ENCODE peak calls at places on chromosomes 4 and X, in nine cellular contexts. Q is GM23338, R is HCT116, Y is A549, B is K562, V is SK-N-SH, E is Panc1, H is GM12878, C is HepG2. N is an unnamed sample.

GRCh38 chrX:153245288-153245731 is 66.2 kb downstream of the MAGEA1 start:
- DNase-seq in Q (peak; percentile 66), R (no peak), Y (peak; percentile 1), B (peak; percentile 14), V (no peak), E (no peak), H (no peak), C (no peak), N (no peak)

GRCh38 chr4:55859711-55860110 is 6.3 kb downstream of the EXOC1 start:
- DNase-seq in Q (no peak), R (no peak), Y (no peak), B (no peak), V (no peak), E (no peak), H (no peak), C (no peak), N (no peak)

GRCh38 chr4:159685406-159686092 is 582.7 kb downstream of the RAPGEF2 start:
- DNase-seq in Q (peak; percentile 15), R (no peak), Y (no peak), B (no peak), V (no peak), E (no peak), H (no peak), C (no peak), N (no peak)

GRCh38 chrX:34365482-34365881 is 233.4 kb upstream of the FAM47A start:
- DNase-seq in Q (peak; percentile 40), R (no peak), Y (peak; percentile 4), B (no peak), V (no peak), E (no peak), H (no peak), C (no peak), N (peak; percentile 0)

GRCh38 chr4:54085284-54085683 is 14.7 kb upstream of the GSX2 start:
- DNase-seq in Q (no peak), R (no peak), Y (peak; percentile 65), B (no peak), V (no peak), E (peak; percentile 88), H (no peak), C (peak; percentile 91), N (no peak)

GRCh38 chr4:154465085-154465484 is 26.5 kb downstream of the DCHS2 start:
- DNase-seq in Q (no peak), R (no peak), Y (no peak), B (no peak), V (no peak), E (no peak), H (no peak), C (no peak), N (no peak)

GRCh38 chr4:102348701-102349100 is 3.4 kb upstream of the SLC39A8 start:
- DNase-seq in Q (no peak), R (no peak), Y (no peak), B (no peak), V (no peak), E (no peak), H (no peak), C (no peak), N (no peak)

GRCh38 chrX:15674514-15674898 is 9.9 kb upstream of the CLTRN start:
- DNase-seq in Q (peak; percentile 86), R (peak; percentile 87), Y (peak; percentile 97), B (peak; percentile 89), V (peak; percentile 86), E (no peak), H (peak; percentile 94), C (peak; percentile 91), N (no peak)

GRCh38 chrX:39816871-39817731 is 280.7 kb downstream of the BCOR start:
- DNase-seq in Q (peak; percentile 86), R (no peak), Y (no peak), B (peak; percentile 17), V (no peak), E (no peak), H (no peak), C (no peak), N (no peak)

GRCh38 chrX:107676559-107677378 is 48.5 kb downstream of the PRPS1 start:
- DNase-seq in Q (no peak), R (peak; percentile 78), Y (peak; percentile 88), B (peak; percentile 68), V (peak; percentile 62), E (peak; percentile 54), H (no peak), C (no peak), N (no peak)

GRCh38 chrX:78139160-78140123 is at the start of gene TAF9B:
- DNase-seq in Q (peak; percentile 84), R (peak; percentile 56), Y (peak; percentile 84), B (peak; percentile 81), V (peak; percentile 87), E (peak; percentile 36), H (peak; percentile 51), C (peak; percentile 71), N (peak; percentile 89)

GRCh38 chrX:39226307-39226706 is 425.0 kb downstream of the MID1IP1 start:
- DNase-seq in Q (no peak), R (no peak), Y (no peak), B (no peak), V (no peak), E (no peak), H (no peak), C (no peak), N (no peak)

GRCh38 chr4:184472540-184473264 is 1.6 kb downstream of the IRF2 start:
- DNase-seq in Q (peak; percentile 79), R (no peak), Y (peak; percentile 70), B (peak; percentile 76), V (peak; percentile 87), E (no peak), H (no peak), C (peak; percentile 71), N (peak; percentile 57)

GRCh38 chrX:17826609-17827496 is 34.2 kb downstream of the RAI2 start:
- DNase-seq in Q (no peak), R (no peak), Y (no peak), B (no peak), V (no peak), E (no peak), H (no peak), C (no peak), N (no peak)

GRCh38 chrX:124405868-124406267 is 59.5 kb downstream of the SH2D1A start:
- DNase-seq in Q (no peak), R (no peak), Y (no peak), B (no peak), V (no peak), E (no peak), H (no peak), C (no peak), N (no peak)

GRCh38 chrX:124401696-124402095 is 55.3 kb downstream of the SH2D1A start:
- DNase-seq in Q (no peak), R (no peak), Y (no peak), B (no peak), V (no peak), E (no peak), H (no peak), C (no peak), N (no peak)

DNA sequence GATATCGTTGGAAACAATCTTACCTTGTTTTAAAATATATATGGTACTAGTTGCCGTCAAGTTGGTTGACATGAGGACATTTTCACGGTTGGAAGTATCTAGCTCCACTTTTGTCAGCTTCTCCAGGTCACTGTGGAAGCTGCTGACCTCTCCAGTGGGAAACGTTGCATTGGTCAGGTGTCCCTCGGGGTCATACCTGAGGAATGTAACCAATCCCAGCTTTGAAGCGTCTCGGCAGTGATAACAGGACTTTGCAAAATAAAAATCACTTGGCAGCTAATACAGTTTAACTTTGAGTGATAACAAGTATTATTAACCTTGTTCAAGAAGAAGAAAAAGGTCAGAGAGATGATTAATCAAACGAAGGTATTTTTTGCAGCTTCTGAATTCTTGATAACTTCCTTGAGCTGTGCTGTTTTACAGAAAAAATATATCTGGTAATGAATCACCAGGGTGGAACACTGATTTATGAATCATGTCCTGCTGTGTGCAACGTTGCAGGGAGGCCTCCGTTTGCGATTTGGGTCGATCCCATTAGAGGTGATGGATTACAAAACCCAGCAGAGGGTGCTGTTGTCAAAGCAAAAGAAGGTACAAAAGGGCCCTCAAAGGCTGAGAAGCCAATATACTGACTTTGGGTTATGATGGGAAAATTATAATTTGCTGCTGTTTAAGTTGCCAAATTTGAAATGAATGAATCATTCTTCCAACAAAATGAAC is 60.1 kb downstream of the SH2D1A start:
- DNase-seq in Q (peak; percentile 65), R (peak; percentile 31), Y (peak; percentile 68), B (peak; percentile 47), V (peak; percentile 55), E (peak; percentile 47), H (no peak), C (peak; percentile 31), N (peak; percentile 64)
- TF ChIP-seq CTCF in Q (peak; percentile 54), R (peak; percentile 33), Y (peak; percentile 60), B (peak; percentile 53), V (peak; percentile 79), E (peak; percentile 66), H (peak; percentile 46), C (peak; percentile 64), N (no peak)

GRCh38 chr4:19379318-19379717 is 872.4 kb upstream of the SLIT2 start:
- DNase-seq in Q (no peak), R (no peak), Y (no peak), B (no peak), V (no peak), E (no peak), H (no peak), C (no peak), N (no peak)
- TF ChIP-seq REST in Q (no peak), R (no peak), Y (no peak), B (no peak), V (no peak), E (no peak), H (no peak), C (no peak), N (no peak)

GRCh38 chr4:26820346-26820745 is 40.3 kb upstream of the STIM2 start:
- DNase-seq in Q (no peak), R (no peak), Y (no peak), B (no peak), V (no peak), E (no peak), H (no peak), C (no peak), N (no peak)

GRCh38 chr4:26823583-26823982 is 37.1 kb upstream of the STIM2 start:
- DNase-seq in Q (no peak), R (no peak), Y (no peak), B (no peak), V (no peak), E (no peak), H (no peak), C (no peak), N (no peak)

GRCh38 chr4:26819478-26819877 is 41.2 kb upstream of the STIM2 start:
- DNase-seq in Q (no peak), R (no peak), Y (no peak), B (no peak), V (no peak), E (no peak), H (no peak), C (no peak), N (no peak)

GRCh38 chr4:26822546-26822945 is 38.1 kb upstream of the STIM2 start:
- DNase-seq in Q (no peak), R (no peak), Y (no peak), B (no peak), V (no peak), E (no peak), H (peak; percentile 27), C (no peak), N (no peak)

GRCh38 chr4:26821677-26822503 is 38.8 kb upstream of the STIM2 start:
- DNase-seq in Q (no peak), R (peak; percentile 4), Y (peak; percentile 27), B (no peak), V (no peak), E (no peak), H (no peak), C (peak; percentile 95), N (no peak)
- TF ChIP-seq CTCF in Q (no peak), R (peak; percentile 24), Y (no peak), B (peak; percentile 21), V (no peak), E (no peak), H (no peak), C (peak; percentile 74), N (no peak)

GRCh38 chrX:145190801-145191389 is 56.4 kb upstream of the SPANXN1 start:
- DNase-seq in Q (peak; percentile 1), R (no peak), Y (peak; percentile 11), B (no peak), V (peak; percentile 12), E (no peak), H (no peak), C (peak; percentile 0), N (no peak)
- TF ChIP-seq REST in Q (no peak), R (no peak), Y (no peak), B (no peak), V (no peak), E (no peak), H (no peak), C (no peak), N (no peak)